ENCODE peak calls at places on chromosomes 3 and 15, in eight cellular contexts. O, Z, F, C, I, B, N and A are unnamed samples.
A peak's percentile ranks its signal among the peaks of the same experiment; 100 is the strongest.

GRCh38 chr3:76664816-76665215 is 375.1 kb upstream of the ROBO2 start:
- DNase-seq in O (no peak), Z (no peak), F (no peak), C (no peak), I (no peak), B (no peak), N (no peak), A (no peak)

GRCh38 chr3:135966875-135967274 is 1.3 kb downstream of the PPP2R3A start:
- DNase-seq in O (no peak), Z (no peak), F (no peak), C (no peak), I (peak; percentile 16), B (no peak), N (no peak), A (no peak)

GRCh38 chr3:194306109-194306686 is 44.9 kb downstream of the CPN2 start:
- DNase-seq in O (no peak), Z (no peak), F (no peak), C (peak; percentile 85), I (no peak), B (no peak), N (no peak), A (no peak)

GRCh38 chr3:170542704-170543103 is 43.2 kb downstream of the SLC7A14 start:
- DNase-seq in O (no peak), Z (no peak), F (no peak), C (no peak), I (no peak), B (no peak), N (no peak), A (no peak)

GRCh38 chr3:79018671-79019136 is 749.1 kb downstream of the ROBO1 start:
- DNase-seq in O (peak; percentile 67), Z (no peak), F (peak; percentile 18), C (no peak), I (peak; percentile 77), B (peak; percentile 76), N (peak; percentile 67), A (peak; percentile 65)

GRCh38 chr15:78046796-78047341 is 30.6 kb downstream of the TBC1D2B start:
- DNase-seq in O (no peak), Z (no peak), F (no peak), C (no peak), I (no peak), B (no peak), N (no peak), A (no peak)

GRCh38 chr15:19973718-19974117 is 567.9 kb downstream of the GOLGA6L6 start:
- DNase-seq in O (no peak), Z (no peak), F (no peak), C (no peak), I (no peak), B (no peak), N (no peak), A (no peak)

GRCh38 chr3:46892285-46893145 is 15.0 kb downstream of the PTH1R start:
- DNase-seq in O (peak; percentile 67), Z (no peak), F (peak; percentile 9), C (no peak), I (peak; percentile 94), B (peak; percentile 88), N (peak; percentile 71), A (peak; percentile 57)

GRCh38 chr3:128235207-128235933 is 82.1 kb downstream of the EEFSEC start:
- DNase-seq in O (no peak), Z (no peak), F (no peak), C (no peak), I (no peak), B (no peak), N (no peak), A (no peak)

GRCh38 chr15:25783607-25784131 is 79.5 kb downstream of the ATP10A start:
- DNase-seq in O (no peak), Z (no peak), F (no peak), C (no peak), I (peak; percentile 88), B (no peak), N (no peak), A (no peak)

GRCh38 chr3:15959434-15959811 is 161.6 kb upstream of the ANKRD28 start:
- DNase-seq in O (no peak), Z (no peak), F (no peak), C (no peak), I (no peak), B (no peak), N (no peak), A (no peak)

GRCh38 chr3:18079739-18080138 is 337.3 kb upstream of the TBC1D5 start:
- DNase-seq in O (no peak), Z (no peak), F (no peak), C (no peak), I (no peak), B (no peak), N (no peak), A (no peak)

GRCh38 chr3:194344012-194344411 is 7.1 kb downstream of the CPN2 start:
- DNase-seq in O (peak; percentile 34), Z (no peak), F (peak; percentile 44), C (peak; percentile 70), I (peak; percentile 90), B (peak; percentile 85), N (peak; percentile 71), A (peak; percentile 87)

GRCh38 chr15:67746450-67746849 is 78.9 kb upstream of the SKOR1 start:
- DNase-seq in O (no peak), Z (no peak), F (no peak), C (no peak), I (peak; percentile 53), B (no peak), N (no peak), A (no peak)

GRCh38 chr15:70023769-70024491 is 73.8 kb downstream of the TLE3 start:
- DNase-seq in O (no peak), Z (peak; percentile 9), F (no peak), C (no peak), I (no peak), B (peak; percentile 53), N (peak; percentile 46), A (no peak)

GRCh38 chr3:30943206-30943605 is 48.7 kb upstream of the GADL1 start:
- DNase-seq in O (no peak), Z (no peak), F (no peak), C (no peak), I (no peak), B (no peak), N (no peak), A (no peak)

GRCh38 chr15:100438570-100438969 is 90.2 kb downstream of the CERS3 start:
- DNase-seq in O (peak; percentile 12), Z (no peak), F (peak; percentile 1), C (no peak), I (no peak), B (peak; percentile 88), N (peak; percentile 62), A (no peak)

GRCh38 chr3:124119056-124119721 is 127.3 kb upstream of the ROPN1 start:
- DNase-seq in O (no peak), Z (peak; percentile 20), F (peak; percentile 54), C (no peak), I (no peak), B (no peak), N (no peak), A (no peak)

GRCh38 chr3:73134034-73134433 is 72.6 kb downstream of the EBLN2 start:
- DNase-seq in O (no peak), Z (no peak), F (no peak), C (no peak), I (no peak), B (no peak), N (no peak), A (no peak)

GRCh38 chr15:64141798-64142512 is 9.6 kb upstream of the SNX22 start:
- DNase-seq in O (no peak), Z (no peak), F (no peak), C (no peak), I (no peak), B (no peak), N (no peak), A (no peak)

GRCh38 chr3:37944243-37944955 is 46.2 kb upstream of the VILL start:
- DNase-seq in O (no peak), Z (no peak), F (peak; percentile 53), C (no peak), I (no peak), B (no peak), N (no peak), A (no peak)

GRCh38 chr3:184334470-184335158 is 2.8 kb upstream of the FAM131A start:
- DNase-seq in O (no peak), Z (no peak), F (no peak), C (no peak), I (no peak), B (no peak), N (peak; percentile 8), A (no peak)

GRCh38 chr3:174062923-174063322 is 665.4 kb downstream of the NLGN1 start:
- DNase-seq in O (no peak), Z (no peak), F (no peak), C (no peak), I (no peak), B (no peak), N (no peak), A (no peak)

GRCh38 chr3:39146083-39146501 is 7.3 kb downstream of the CSRNP1 start:
- DNase-seq in O (no peak), Z (no peak), F (no peak), C (no peak), I (no peak), B (peak; percentile 64), N (no peak), A (no peak)

GRCh38 chr3:69326821-69327433 is 59.0 kb downstream of the FRMD4B start:
- DNase-seq in O (no peak), Z (no peak), F (no peak), C (no peak), I (no peak), B (no peak), N (no peak), A (peak; percentile 51)

GRCh38 chr3:21645121-21645897 is 105.7 kb downstream of the ZNF385D start:
- DNase-seq in O (no peak), Z (no peak), F (no peak), C (no peak), I (no peak), B (peak; percentile 76), N (peak; percentile 49), A (no peak)

GRCh38 chr3:18660059-18660458 is 234.9 kb upstream of the SATB1 start:
- DNase-seq in O (no peak), Z (no peak), F (no peak), C (no peak), I (no peak), B (no peak), N (no peak), A (no peak)

GRCh38 chr3:87595798-87596197 is 319.4 kb upstream of the POU1F1 start:
- DNase-seq in O (no peak), Z (no peak), F (no peak), C (no peak), I (no peak), B (no peak), N (no peak), A (no peak)

GRCh38 chr15:74988007-74988800 is 7.2 kb upstream of the SCAMP5 start:
- DNase-seq in O (no peak), Z (no peak), F (peak; percentile 6), C (no peak), I (peak; percentile 87), B (no peak), N (no peak), A (peak; percentile 40)